ENCODE peak calls at places on chromosomes 12 and 14, in four cellular contexts. One of them, this sample, is unnamed.
A peak's percentile ranks its signal among the peaks of the same experiment; 100 is the strongest.

GRCh38 chr12:75641031-75641780 is 129.8 kb upstream of the KRR1 start:
- DNase-seq in cerebellum: no peak
- DNase-seq in non-pigmented ciliary epithelial cell: peak; percentile 97
- DNase-seq in EH: peak; percentile 69
- DNase-seq in this sample: peak; percentile 77

GRCh38 chr14:69475194-69475818 is 9.2 kb upstream of the PLEKHD1 start:
- DNase-seq in cerebellum: no peak
- DNase-seq in non-pigmented ciliary epithelial cell: no peak
- DNase-seq in EH: peak; percentile 13
- DNase-seq in this sample: no peak

GRCh38 chr12:124032265-124032886 is 59.4 kb downstream of the ZNF664 start:
- DNase-seq in cerebellum: peak; percentile 67
- DNase-seq in non-pigmented ciliary epithelial cell: no peak
- DNase-seq in EH: peak; percentile 79
- DNase-seq in this sample: no peak

GRCh38 chr12:91272456-91273063 is 89.9 kb upstream of the DCN start:
- DNase-seq in cerebellum: no peak
- DNase-seq in non-pigmented ciliary epithelial cell: no peak
- DNase-seq in EH: no peak
- DNase-seq in this sample: no peak

GRCh38 chr12:65443038-65443437 is 164.6 kb downstream of the MSRB3 start:
- DNase-seq in cerebellum: no peak
- DNase-seq in non-pigmented ciliary epithelial cell: no peak
- DNase-seq in EH: peak; percentile 60
- DNase-seq in this sample: peak; percentile 25

GRCh38 chr12:19802915-19803314 is 363.6 kb downstream of the AEBP2 start:
- DNase-seq in cerebellum: no peak
- DNase-seq in non-pigmented ciliary epithelial cell: no peak
- DNase-seq in EH: no peak
- DNase-seq in this sample: no peak

GRCh38 chr12:107415834-107416233 is 269.8 kb upstream of the PWP1 start:
- DNase-seq in cerebellum: no peak
- DNase-seq in non-pigmented ciliary epithelial cell: peak; percentile 63
- DNase-seq in EH: peak; percentile 75
- DNase-seq in this sample: peak; percentile 73

GRCh38 chr12:79055926-79056674 is 191.5 kb downstream of the SYT1 start:
- DNase-seq in cerebellum: no peak
- DNase-seq in non-pigmented ciliary epithelial cell: peak; percentile 87
- DNase-seq in EH: peak; percentile 39
- DNase-seq in this sample: no peak

GRCh38 chr12:68648179-68648578 is 37.5 kb downstream of the RAP1B start:
- DNase-seq in cerebellum: no peak
- DNase-seq in non-pigmented ciliary epithelial cell: no peak
- DNase-seq in EH: no peak
- DNase-seq in this sample: no peak

GRCh38 chr12:89948266-89949175 is 239.9 kb upstream of the ATP2B1 start:
- DNase-seq in cerebellum: no peak
- DNase-seq in non-pigmented ciliary epithelial cell: no peak
- DNase-seq in EH: no peak
- DNase-seq in this sample: no peak

GRCh38 chr12:99005601-99006000 is 360.5 kb downstream of the APAF1 start:
- DNase-seq in cerebellum: no peak
- DNase-seq in non-pigmented ciliary epithelial cell: no peak
- DNase-seq in EH: no peak
- DNase-seq in this sample: no peak